ENCODE peak calls at places on chromosomes 3 and 15, in ten cellular contexts. One of them, this sample, is unnamed. For H3K4me1, the result is how much of the 10 kb centered on the place peaks cover.

GRCh38 chr15:38698215-38698614 is 133.6 kb upstream of the RASGRP1 start:
- DNase-seq in tibial nerve: no peak
- DNase-seq in upper lobe of right lung: no peak
- DNase-seq in sigmoid colon: no peak
- DNase-seq in A549: no peak
- DNase-seq in MM.1S: no peak
- DNase-seq in stomach: no peak
- DNase-seq in esophagus muscularis mucosa: no peak
- DNase-seq in cardiac muscle cell: no peak
- DNase-seq in heart left ventricle: no peak
- DNase-seq in this sample: no peak

GRCh38 chr3:155572085-155572484 is 172.8 kb downstream of the PLCH1 start:
- DNase-seq in heart left ventricle: no peak
- DNase-seq in cardiac muscle cell: no peak
- DNase-seq in tibial nerve: peak
- DNase-seq in stomach: no peak
- DNase-seq in MM.1S: no peak
- DNase-seq in sigmoid colon: no peak
- DNase-seq in upper lobe of right lung: no peak
- DNase-seq in esophagus muscularis mucosa: no peak
- DNase-seq in A549: no peak
- DNase-seq in this sample: no peak

GRCh38 chr3:124582196-124582595 is 148.1 kb upstream of the UMPS start:
- DNase-seq in tibial nerve: no peak
- DNase-seq in esophagus muscularis mucosa: no peak
- DNase-seq in A549: no peak
- DNase-seq in MM.1S: no peak
- DNase-seq in heart left ventricle: no peak
- DNase-seq in upper lobe of right lung: no peak
- DNase-seq in sigmoid colon: no peak
- DNase-seq in stomach: no peak
- DNase-seq in cardiac muscle cell: no peak
- DNase-seq in this sample: no peak

GRCh38 chr3:50675179-50676030 is 678 bp downstream of the DOCK3 start:
- DNase-seq in A549: no peak
- DNase-seq in tibial nerve: no peak
- DNase-seq in upper lobe of right lung: peak
- DNase-seq in heart left ventricle: peak
- DNase-seq in MM.1S: peak
- DNase-seq in sigmoid colon: peak
- DNase-seq in esophagus muscularis mucosa: peak
- DNase-seq in stomach: no peak
- DNase-seq in cardiac muscle cell: peak
- DNase-seq in this sample: peak

GRCh38 chr3:55434789-55435188 is 52.3 kb downstream of the WNT5A start:
- DNase-seq in stomach: no peak
- DNase-seq in tibial nerve: no peak
- DNase-seq in sigmoid colon: no peak
- DNase-seq in cardiac muscle cell: no peak
- DNase-seq in A549: no peak
- DNase-seq in upper lobe of right lung: no peak
- DNase-seq in esophagus muscularis mucosa: peak
- DNase-seq in heart left ventricle: no peak
- DNase-seq in MM.1S: peak
- DNase-seq in this sample: peak

GRCh38 chr3:119099785-119100184 is 46.2 kb upstream of the TEX55 start:
- DNase-seq in heart left ventricle: no peak
- DNase-seq in tibial nerve: no peak
- DNase-seq in MM.1S: no peak
- DNase-seq in stomach: no peak
- DNase-seq in upper lobe of right lung: no peak
- DNase-seq in esophagus muscularis mucosa: no peak
- DNase-seq in A549: no peak
- DNase-seq in sigmoid colon: no peak
- DNase-seq in cardiac muscle cell: no peak
- DNase-seq in this sample: no peak

GRCh38 chr3:175456496-175456895 is 597.4 kb downstream of the NAALADL2 start:
- DNase-seq in esophagus muscularis mucosa: no peak
- DNase-seq in tibial nerve: no peak
- DNase-seq in A549: no peak
- DNase-seq in heart left ventricle: no peak
- DNase-seq in stomach: no peak
- DNase-seq in cardiac muscle cell: no peak
- DNase-seq in sigmoid colon: no peak
- DNase-seq in MM.1S: no peak
- DNase-seq in upper lobe of right lung: no peak
- DNase-seq in this sample: no peak

GRCh38 chr3:177451940-177452484 is 254.7 kb upstream of the TBL1XR1 start:
- DNase-seq in MM.1S: no peak
- DNase-seq in sigmoid colon: no peak
- DNase-seq in esophagus muscularis mucosa: no peak
- DNase-seq in heart left ventricle: no peak
- DNase-seq in upper lobe of right lung: no peak
- DNase-seq in stomach: no peak
- DNase-seq in A549: no peak
- DNase-seq in cardiac muscle cell: no peak
- DNase-seq in tibial nerve: no peak
- DNase-seq in this sample: no peak

GRCh38 chr15:100596792-100597191 is 5.2 kb downstream of the LINS1 start:
- DNase-seq in stomach: peak
- DNase-seq in A549: no peak
- DNase-seq in sigmoid colon: no peak
- DNase-seq in MM.1S: no peak
- DNase-seq in tibial nerve: no peak
- DNase-seq in cardiac muscle cell: no peak
- DNase-seq in upper lobe of right lung: no peak
- DNase-seq in heart left ventricle: no peak
- DNase-seq in esophagus muscularis mucosa: no peak
- DNase-seq in this sample: peak

GRCh38 chr3:159796744-159797143 is 191.9 kb upstream of the IL12A start:
- DNase-seq in stomach: no peak
- DNase-seq in cardiac muscle cell: no peak
- DNase-seq in esophagus muscularis mucosa: no peak
- DNase-seq in MM.1S: no peak
- DNase-seq in A549: peak
- DNase-seq in sigmoid colon: no peak
- DNase-seq in tibial nerve: no peak
- DNase-seq in heart left ventricle: no peak
- DNase-seq in upper lobe of right lung: no peak
- DNase-seq in this sample: no peak

GRCh38 chr15:60585743-60586708 is 107.1 kb upstream of the ICE2 start:
- DNase-seq in heart left ventricle: peak
- DNase-seq in upper lobe of right lung: no peak
- DNase-seq in stomach: peak
- DNase-seq in A549: peak
- DNase-seq in sigmoid colon: no peak
- DNase-seq in cardiac muscle cell: peak
- DNase-seq in MM.1S: peak
- DNase-seq in tibial nerve: peak
- DNase-seq in esophagus muscularis mucosa: no peak
- DNase-seq in this sample: no peak

DNA sequence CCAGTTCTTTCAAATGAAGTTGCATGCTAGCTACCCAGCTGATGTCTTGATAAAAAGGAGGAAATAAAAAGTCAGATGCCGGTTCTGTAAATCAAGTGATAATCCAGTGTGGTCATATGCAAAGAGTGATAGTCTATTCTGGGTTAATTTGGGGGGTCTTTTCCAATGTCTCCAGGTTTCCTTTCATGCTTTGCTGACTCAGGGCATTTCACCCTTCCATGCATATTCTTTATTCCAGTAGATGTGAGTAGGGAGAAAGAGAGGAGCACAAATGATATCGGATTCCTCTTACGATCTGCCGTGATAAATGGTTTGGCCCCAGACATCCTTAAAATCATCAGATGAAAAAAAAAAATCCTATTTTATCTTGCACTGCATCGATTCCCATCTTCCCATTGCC is 60.8 kb downstream of the ADAMTS9 start:
- DNase-seq in esophagus muscularis mucosa: no peak
- DNase-seq in MM.1S: no peak
- DNase-seq in heart left ventricle: no peak
- DNase-seq in cardiac muscle cell: no peak
- DNase-seq in tibial nerve: no peak
- DNase-seq in sigmoid colon: no peak
- DNase-seq in stomach: no peak
- DNase-seq in A549: no peak
- DNase-seq in upper lobe of right lung: no peak
- DNase-seq in this sample: no peak
- H3K4me1 ChIP-seq in esophagus muscularis mucosa: under half
- H3K4me1 ChIP-seq in MM.1S: under half
- H3K4me1 ChIP-seq in heart left ventricle: under half
- H3K4me1 ChIP-seq in cardiac muscle cell: under half
- H3K4me1 ChIP-seq in tibial nerve: under half
- H3K4me1 ChIP-seq in sigmoid colon: under half
- H3K4me1 ChIP-seq in stomach: under half
- H3K4me1 ChIP-seq in A549: under half
- H3K4me1 ChIP-seq in upper lobe of right lung: under half
- H3K4me1 ChIP-seq in this sample: under half

GRCh38 chr15:31333119-31333518 is 6.5 kb downstream of the KLF13 start:
- DNase-seq in tibial nerve: no peak
- DNase-seq in heart left ventricle: no peak
- DNase-seq in cardiac muscle cell: no peak
- DNase-seq in MM.1S: no peak
- DNase-seq in A549: no peak
- DNase-seq in stomach: no peak
- DNase-seq in sigmoid colon: no peak
- DNase-seq in esophagus muscularis mucosa: no peak
- DNase-seq in upper lobe of right lung: peak
- DNase-seq in this sample: peak

GRCh38 chr15:31330836-31331235 is 4.2 kb downstream of the KLF13 start:
- DNase-seq in esophagus muscularis mucosa: no peak
- DNase-seq in stomach: peak
- DNase-seq in heart left ventricle: no peak
- DNase-seq in tibial nerve: no peak
- DNase-seq in upper lobe of right lung: peak
- DNase-seq in sigmoid colon: no peak
- DNase-seq in cardiac muscle cell: no peak
- DNase-seq in MM.1S: no peak
- DNase-seq in A549: no peak
- DNase-seq in this sample: peak

GRCh38 chr15:31331389-31331788 is 4.8 kb downstream of the KLF13 start:
- DNase-seq in MM.1S: no peak
- DNase-seq in cardiac muscle cell: no peak
- DNase-seq in stomach: no peak
- DNase-seq in upper lobe of right lung: peak
- DNase-seq in esophagus muscularis mucosa: no peak
- DNase-seq in A549: no peak
- DNase-seq in heart left ventricle: no peak
- DNase-seq in tibial nerve: no peak
- DNase-seq in sigmoid colon: no peak
- DNase-seq in this sample: no peak

GRCh38 chr15:31332681-31333071 is 6.0 kb downstream of the KLF13 start:
- DNase-seq in A549: no peak
- DNase-seq in cardiac muscle cell: no peak
- DNase-seq in esophagus muscularis mucosa: no peak
- DNase-seq in MM.1S: peak
- DNase-seq in heart left ventricle: no peak
- DNase-seq in tibial nerve: no peak
- DNase-seq in stomach: no peak
- DNase-seq in upper lobe of right lung: peak
- DNase-seq in sigmoid colon: no peak
- DNase-seq in this sample: no peak

DNA sequence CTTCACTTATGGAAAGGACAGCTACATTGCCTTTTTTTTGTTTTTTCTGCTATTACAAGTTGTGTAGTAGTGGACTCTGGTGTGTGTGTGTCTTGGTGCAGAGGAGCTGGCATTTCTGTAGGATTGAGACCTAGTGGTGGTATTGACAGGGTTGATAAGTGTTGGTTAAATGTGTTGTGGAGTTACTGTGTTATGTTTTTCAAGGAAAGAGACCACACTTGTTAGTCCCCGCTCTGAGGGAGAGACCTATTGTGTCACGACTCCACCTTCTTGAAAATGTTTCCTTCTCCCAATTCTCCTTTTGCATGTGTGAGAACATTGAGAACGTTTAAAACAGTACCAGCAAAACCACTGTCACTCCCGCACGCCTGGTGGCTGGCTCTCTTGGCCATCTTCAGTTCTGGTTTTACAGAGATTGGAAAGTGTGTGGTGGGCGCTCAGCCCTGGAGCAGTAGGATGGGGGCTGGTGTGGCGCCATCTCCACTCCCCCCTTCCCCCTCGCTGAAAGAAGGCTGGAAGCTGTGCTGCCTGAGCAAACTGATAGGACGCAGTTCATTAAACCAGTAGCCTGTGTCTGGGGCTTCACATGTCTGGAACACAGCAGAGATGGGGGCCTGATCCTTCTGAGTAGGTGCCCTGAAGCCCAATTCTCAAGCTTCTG is 5.5 kb downstream of the KLF13 start:
- DNase-seq in cardiac muscle cell: no peak
- DNase-seq in sigmoid colon: no peak
- DNase-seq in MM.1S: no peak
- DNase-seq in upper lobe of right lung: peak
- DNase-seq in stomach: no peak
- DNase-seq in esophagus muscularis mucosa: no peak
- DNase-seq in A549: no peak
- DNase-seq in heart left ventricle: no peak
- DNase-seq in tibial nerve: no peak
- DNase-seq in this sample: no peak
- H3K4me1 ChIP-seq in cardiac muscle cell: under half
- H3K4me1 ChIP-seq in sigmoid colon: half or more
- H3K4me1 ChIP-seq in MM.1S: half or more
- H3K4me1 ChIP-seq in upper lobe of right lung: half or more
- H3K4me1 ChIP-seq in stomach: half or more
- H3K4me1 ChIP-seq in esophagus muscularis mucosa: half or more
- H3K4me1 ChIP-seq in A549: under half
- H3K4me1 ChIP-seq in heart left ventricle: half or more
- H3K4me1 ChIP-seq in tibial nerve: half or more
- H3K4me1 ChIP-seq in this sample: half or more

DNA sequence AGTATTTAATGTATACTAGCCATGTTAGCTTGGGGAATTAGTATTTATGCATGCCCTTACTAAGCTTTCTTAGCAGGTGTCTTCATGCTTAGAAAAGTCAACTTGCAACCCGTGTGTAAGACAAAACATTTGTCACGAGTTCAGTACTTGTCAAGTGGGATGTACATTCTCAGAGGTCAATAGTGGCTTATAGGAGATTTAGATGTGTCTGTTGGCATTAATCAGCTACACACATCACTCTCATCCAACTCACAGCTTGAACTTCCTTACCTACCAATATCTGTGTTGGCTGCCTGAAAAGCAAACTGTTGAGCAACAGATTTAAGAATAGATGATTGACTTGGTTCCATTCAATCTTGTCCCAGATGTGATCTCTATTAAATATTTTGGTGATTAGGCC is 109.5 kb downstream of the ROBO2 start:
- DNase-seq in esophagus muscularis mucosa: no peak
- DNase-seq in MM.1S: no peak
- DNase-seq in A549: no peak
- DNase-seq in heart left ventricle: no peak
- DNase-seq in sigmoid colon: no peak
- DNase-seq in tibial nerve: no peak
- DNase-seq in stomach: no peak
- DNase-seq in upper lobe of right lung: no peak
- DNase-seq in cardiac muscle cell: no peak
- DNase-seq in this sample: no peak
- H3K4me1 ChIP-seq in esophagus muscularis mucosa: under half
- H3K4me1 ChIP-seq in MM.1S: under half
- H3K4me1 ChIP-seq in A549: under half
- H3K4me1 ChIP-seq in heart left ventricle: under half
- H3K4me1 ChIP-seq in sigmoid colon: under half
- H3K4me1 ChIP-seq in tibial nerve: under half
- H3K4me1 ChIP-seq in stomach: under half
- H3K4me1 ChIP-seq in upper lobe of right lung: under half
- H3K4me1 ChIP-seq in cardiac muscle cell: under half
- H3K4me1 ChIP-seq in this sample: under half

GRCh38 chr3:123072564-123072963 is 5.7 kb downstream of the PDIA5 start:
- DNase-seq in sigmoid colon: no peak
- DNase-seq in esophagus muscularis mucosa: no peak
- DNase-seq in cardiac muscle cell: no peak
- DNase-seq in heart left ventricle: no peak
- DNase-seq in MM.1S: no peak
- DNase-seq in stomach: no peak
- DNase-seq in tibial nerve: no peak
- DNase-seq in upper lobe of right lung: no peak
- DNase-seq in A549: no peak
- DNase-seq in this sample: no peak
- H3K4me1 ChIP-seq in sigmoid colon: half or more
- H3K4me1 ChIP-seq in esophagus muscularis mucosa: half or more
- H3K4me1 ChIP-seq in cardiac muscle cell: under half
- H3K4me1 ChIP-seq in heart left ventricle: under half
- H3K4me1 ChIP-seq in MM.1S: under half
- H3K4me1 ChIP-seq in stomach: half or more
- H3K4me1 ChIP-seq in tibial nerve: half or more
- H3K4me1 ChIP-seq in upper lobe of right lung: under half
- H3K4me1 ChIP-seq in A549: under half
- H3K4me1 ChIP-seq in this sample: half or more